ENCODE peak calls at places on chromosomes 2 and 18, in five cellular contexts. Z is aorta; Q is IMR-90; F is CD4-positive, alpha-beta memory T cell; E is ovary. W is an unnamed sample.
A peak's percentile ranks its signal among the peaks of the same experiment; 100 is the strongest.

GRCh38 chr2:108933691-108934117 is 55.3 kb downstream of the EDAR start:
- DNase-seq in Z (no peak), Q (no peak), F (no peak), E (no peak), W (no peak)

GRCh38 chr2:72955188-72956049 is 38.1 kb downstream of the EMX1 start:
- DNase-seq in Z (no peak), Q (no peak), F (no peak), E (no peak), W (no peak)

GRCh38 chr2:241833938-241834852 is 24.5 kb downstream of the PDCD1 start:
- DNase-seq in Z (no peak), Q (no peak), F (peak; percentile 33), E (no peak), W (no peak)

GRCh38 chr2:9914384-9915065 is 37.0 kb upstream of the GRHL1 start:
- DNase-seq in Z (no peak), Q (peak; percentile 91), F (no peak), E (no peak), W (no peak)

GRCh38 chr18:47882641-47883040 is 47.8 kb downstream of the SMAD2 start:
- DNase-seq in Z (no peak), Q (peak; percentile 55), F (no peak), E (no peak), W (no peak)

GRCh38 chr2:164992818-164993217 is 37.5 kb upstream of the SLC38A11 start:
- DNase-seq in Z (no peak), Q (peak; percentile 89), F (peak; percentile 33), E (peak; percentile 30), W (no peak)

GRCh38 chr2:2950403-2950952 is 427.1 kb downstream of the EIPR1 start:
- DNase-seq in Z (no peak), Q (no peak), F (no peak), E (no peak), W (no peak)

GRCh38 chr18:74745658-74746403 is 148.2 kb downstream of the ZNF407 start:
- DNase-seq in Z (no peak), Q (peak; percentile 86), F (no peak), E (no peak), W (no peak)

GRCh38 chr2:26840937-26841610 is 6.9 kb upstream of the DPYSL5 start:
- DNase-seq in Z (no peak), Q (no peak), F (no peak), E (no peak), W (no peak)

GRCh38 chr18:58325521-58325908 is 281.5 kb downstream of the NEDD4L start:
- DNase-seq in Z (no peak), Q (peak; percentile 33), F (no peak), E (no peak), W (no peak)

GRCh38 chr2:30257266-30258214 is 26.2 kb downstream of the LBH start:
- DNase-seq in Z (no peak), Q (no peak), F (no peak), E (no peak), W (no peak)

GRCh38 chr2:141199711-141200110 is 931.1 kb downstream of the LRP1B start:
- DNase-seq in Z (no peak), Q (no peak), F (no peak), E (no peak), W (no peak)

GRCh38 chr2:134429886-134430285 is 176.0 kb downstream of the MGAT5 start:
- DNase-seq in Z (no peak), Q (no peak), F (no peak), E (no peak), W (no peak)

GRCh38 chr18:25177631-25178030 is 174.3 kb downstream of the ZNF521 start:
- DNase-seq in Z (no peak), Q (no peak), F (no peak), E (no peak), W (no peak)
- H3K4me1 ChIP-seq in Z (no peaks in the 10 kb centered on the region), Q (peaks cover 2% of the 10 kb centered on the region), F (no peaks in the 10 kb centered on the region), E (peaks cover 6% of the 10 kb centered on the region), W (no peaks in the 10 kb centered on the region)

DNA sequence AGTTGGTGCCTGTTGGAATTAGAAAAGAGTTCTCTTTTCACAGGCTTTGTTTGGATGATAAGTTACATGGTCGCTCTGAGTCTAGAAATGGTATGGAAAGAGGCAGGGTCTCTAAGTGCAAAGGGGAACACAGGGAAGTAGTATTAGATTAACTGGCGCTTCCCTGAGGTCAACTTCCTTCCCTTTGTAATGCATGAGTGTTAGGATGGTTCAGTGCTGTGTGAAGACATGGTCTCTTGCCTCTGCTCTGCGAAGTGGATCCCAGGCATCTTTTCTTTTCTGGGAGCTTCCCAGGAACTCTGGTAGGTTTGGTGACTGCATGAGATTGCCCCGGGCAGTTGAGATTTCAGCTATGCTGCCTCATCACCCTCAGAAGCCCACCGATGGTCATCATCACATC is 170.3 kb downstream of the MIB1 start:
- DNase-seq in Z (no peak), Q (no peak), F (no peak), E (no peak), W (no peak)
- H3K27me3 ChIP-seq in Z (no peaks in the 10 kb centered on the region), Q (peaks cover 23% of the 10 kb centered on the region), F (no peaks in the 10 kb centered on the region), E (no peaks in the 10 kb centered on the region), W (no peaks in the 10 kb centered on the region)

GRCh38 chr2:172431993-172432392 is 4.6 kb downstream of the ITGA6 start:
- DNase-seq in Z (no peak), Q (no peak), F (no peak), E (no peak), W (no peak)

GRCh38 chr2:172429351-172429968 is 2.1 kb downstream of the ITGA6 start:
- DNase-seq in Z (no peak), Q (peak; percentile 31), F (no peak), E (no peak), W (no peak)

GRCh38 chr2:172430027-172430426 is 2.6 kb downstream of the ITGA6 start:
- DNase-seq in Z (no peak), Q (no peak), F (no peak), E (no peak), W (no peak)

GRCh38 chr2:172431428-172431827 is 4.0 kb downstream of the ITGA6 start:
- DNase-seq in Z (no peak), Q (no peak), F (no peak), E (no peak), W (no peak)

GRCh38 chr2:172430671-172431070 is 3.3 kb downstream of the ITGA6 start:
- DNase-seq in Z (no peak), Q (peak; percentile 33), F (no peak), E (no peak), W (no peak)
- H3K4me1 ChIP-seq in Z (no peaks in the 10 kb centered on the region), Q (peaks cover 7% of the 10 kb centered on the region), F (peaks cover 86% of the 10 kb centered on the region), E (peaks cover 4% of the 10 kb centered on the region), W (peaks cover 74% of the 10 kb centered on the region)

DNA sequence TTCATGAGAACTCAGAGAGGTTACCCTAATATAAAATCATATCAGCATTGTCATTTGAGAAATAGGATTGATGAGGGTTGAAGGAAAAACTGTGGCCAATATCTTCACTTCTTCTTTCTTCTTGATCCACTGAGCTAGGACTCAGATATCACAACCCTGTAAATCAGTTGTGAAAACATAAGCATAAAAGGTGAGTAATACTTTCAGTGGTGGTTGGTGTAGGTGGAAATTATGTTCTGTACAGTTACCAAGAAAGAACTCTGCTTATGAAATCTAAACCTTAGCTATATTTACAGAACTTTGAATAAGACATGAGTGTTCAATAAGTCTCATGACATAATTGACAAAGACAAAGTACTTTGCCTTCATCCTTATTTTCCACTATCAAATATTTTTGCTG is 56.3 kb downstream of the PAX3 start:
- DNase-seq in Z (no peak), Q (no peak), F (no peak), E (no peak), W (no peak)
- H3K27me3 ChIP-seq in Z (no peaks in the 10 kb centered on the region), Q (peaks cover 5% of the 10 kb centered on the region), F (peaks cover 9% of the 10 kb centered on the region), E (no peaks in the 10 kb centered on the region), W (peaks cover 5% of the 10 kb centered on the region)

GRCh38 chr2:172098650-172099471 is 3.8 kb downstream of the DLX2 start:
- DNase-seq in Z (peak; percentile 91), Q (peak; percentile 71), F (peak; percentile 45), E (peak; percentile 47), W (no peak)
- H3K4me1 ChIP-seq in Z (no peaks in the 10 kb centered on the region), Q (peaks cover 14% of the 10 kb centered on the region), F (peaks cover 97% of the 10 kb centered on the region), E (peaks cover 24% of the 10 kb centered on the region), W (peaks cover 91% of the 10 kb centered on the region)

DNA sequence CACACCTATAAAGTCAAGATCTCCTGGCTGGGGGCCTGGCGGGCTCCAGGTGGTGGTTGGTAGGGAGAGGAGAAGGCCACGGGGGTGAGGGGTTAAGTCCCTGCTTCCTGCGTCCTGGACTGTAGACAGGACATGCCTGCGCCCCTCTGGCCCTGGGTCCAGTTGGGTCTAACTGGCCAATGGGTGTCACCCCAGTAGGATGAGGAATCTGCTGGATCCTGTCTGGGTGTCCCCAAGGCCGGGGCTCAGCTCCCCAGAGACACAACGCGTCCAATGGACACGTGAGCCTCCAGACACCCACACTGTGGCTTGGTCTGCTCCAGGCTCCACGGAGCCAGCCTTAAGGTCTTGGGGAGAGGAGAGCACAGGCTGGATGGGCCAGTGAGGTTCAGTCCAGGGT is 19.6 kb downstream of the AQP12A start:
- DNase-seq in Z (no peak), Q (no peak), F (no peak), E (no peak), W (no peak)
- H3K27me3 ChIP-seq in Z (no peaks in the 10 kb centered on the region), Q (peaks cover 51% of the 10 kb centered on the region), F (no peaks in the 10 kb centered on the region), E (no peaks in the 10 kb centered on the region), W (no peaks in the 10 kb centered on the region)

DNA sequence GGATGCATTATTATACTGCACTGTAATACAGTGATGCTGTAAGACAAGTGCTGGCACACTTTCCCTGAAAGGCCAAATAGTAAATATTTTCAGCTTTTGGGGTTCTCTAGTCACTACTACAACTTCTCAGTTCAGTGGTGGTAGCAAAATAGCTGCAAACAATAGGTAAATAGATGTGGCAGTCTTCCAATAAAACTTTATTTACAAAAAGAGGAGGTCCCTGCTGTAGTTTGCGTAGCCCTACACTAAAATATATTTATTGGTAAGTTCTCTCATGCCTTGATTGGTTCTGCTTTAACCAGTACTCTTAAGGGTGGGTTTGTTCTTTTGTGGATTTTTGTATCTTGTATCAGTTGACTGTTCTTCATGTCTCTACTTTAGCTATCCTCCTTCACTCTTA is 7.8 kb downstream of the GLS start:
- DNase-seq in Z (no peak), Q (no peak), F (no peak), E (no peak), W (no peak)
- H3K4me1 ChIP-seq in Z (no peaks in the 10 kb centered on the region), Q (peaks cover 3% of the 10 kb centered on the region), F (peaks cover 98% of the 10 kb centered on the region), E (peaks cover 3% of the 10 kb centered on the region), W (peaks cover 78% of the 10 kb centered on the region)

DNA sequence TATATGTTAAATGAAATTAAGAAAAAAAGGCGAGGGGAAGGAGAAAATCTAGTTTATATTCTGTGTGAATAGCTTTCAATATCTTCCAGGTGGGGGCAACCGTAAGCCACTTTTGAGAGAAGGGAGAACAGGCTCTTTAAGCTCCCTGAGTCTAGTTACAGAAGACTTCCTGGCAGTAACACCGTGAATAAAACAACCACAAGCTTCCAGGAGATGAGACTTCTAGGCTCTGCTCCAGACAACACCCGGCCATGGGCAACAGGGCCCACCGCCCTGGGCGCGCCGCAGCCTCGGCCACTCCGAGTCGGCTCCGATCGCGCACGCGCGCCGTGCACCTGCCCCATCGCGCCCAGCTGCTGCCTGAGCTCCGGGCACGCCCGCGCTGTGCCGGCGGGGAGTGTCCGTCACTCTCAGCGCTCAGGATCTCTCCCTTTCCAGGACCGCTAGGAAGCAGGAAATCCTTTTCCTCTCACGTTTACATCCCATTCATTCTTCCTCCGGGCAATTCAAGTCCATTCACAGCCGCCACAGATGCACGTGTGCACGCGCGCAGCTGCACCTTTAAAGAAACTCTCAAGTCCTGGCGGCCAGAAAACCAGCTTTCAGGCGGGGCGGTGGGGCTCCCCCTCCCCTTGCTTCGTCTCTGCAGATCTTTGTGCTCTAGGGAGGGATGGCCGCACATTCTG is 19.4 kb upstream of the PAX3 start:
- DNase-seq in Z (no peak), Q (peak; percentile 52), F (peak; percentile 61), E (peak; percentile 42), W (no peak)
- H3K27me3 ChIP-seq in Z (no peaks in the 10 kb centered on the region), Q (peaks cover 49% of the 10 kb centered on the region), F (peaks cover 16% of the 10 kb centered on the region), E (no peaks in the 10 kb centered on the region), W (peaks cover 4% of the 10 kb centered on the region)